ENCODE peak calls at places on chromosomes 7 and 10, in five cellular contexts. R is left lobe of liver; U is activated naive CD4-positive, alpha-beta T cell treated with Interleukin-2 at 50 U/mL for 16 hours; K is T follicular helper cell; S is CD4-positive, alpha-beta memory T cell. X is an unnamed sample.

GRCh38 chr10:132612571-132613504 is 75.3 kb downstream of the INPP5A start:
- DNase-seq in R (peak), U (no peak), K (no peak), S (no peak), X (no peak)

GRCh38 chr7:133709036-133709880 is 417.9 kb upstream of the LRGUK start:
- DNase-seq in R (no peak), U (no peak), K (no peak), S (no peak), X (no peak)

GRCh38 chr10:114544045-114544659 is 113.9 kb downstream of the ABLIM1 start:
- DNase-seq in R (no peak), U (peak), K (peak), S (peak), X (no peak)

GRCh38 chr10:28668363-28669226 is 8.7 kb upstream of the BAMBI start:
- DNase-seq in R (peak), U (peak), K (peak), S (no peak), X (peak)

GRCh38 chr10:73501651-73502050 is 5.8 kb upstream of the PPP3CB start:
- DNase-seq in R (no peak), U (no peak), K (no peak), S (no peak), X (no peak)

GRCh38 chr10:90849956-90850749 is 7.7 kb downstream of the HTR7 start:
- DNase-seq in R (no peak), U (no peak), K (no peak), S (no peak), X (no peak)

GRCh38 chr7:71157757-71158156 is 25.8 kb downstream of the GALNT17 start:
- DNase-seq in R (no peak), U (no peak), K (no peak), S (no peak), X (no peak)

GRCh38 chr10:125940515-125940914 is 44.2 kb downstream of the FANK1 start:
- DNase-seq in R (no peak), U (no peak), K (no peak), S (no peak), X (no peak)

GRCh38 chr7:110673148-110673547 is 417.8 kb upstream of the LRRN3 start:
- DNase-seq in R (no peak), U (no peak), K (no peak), S (no peak), X (no peak)

GRCh38 chr7:158631574-158632195 is 44.1 kb upstream of the PTPRN2 start:
- DNase-seq in R (peak), U (no peak), K (no peak), S (no peak), X (no peak)

GRCh38 chr10:26733750-26734568 is 36.5 kb downstream of the PDSS1 start:
- DNase-seq in R (peak), U (no peak), K (no peak), S (no peak), X (no peak)

GRCh38 chr7:7672545-7673239 is 32.1 kb downstream of the UMAD1 start:
- DNase-seq in R (no peak), U (no peak), K (no peak), S (no peak), X (no peak)

GRCh38 chr7:71824356-71824755 is 587.8 kb downstream of the CALN1 start:
- DNase-seq in R (no peak), U (no peak), K (no peak), S (no peak), X (no peak)

GRCh38 chr10:5862360-5862929 is 27.2 kb downstream of the ANKRD16 start:
- DNase-seq in R (no peak), U (no peak), K (no peak), S (no peak), X (no peak)

GRCh38 chr7:103797647-103798307 is 191.7 kb downstream of the RELN start:
- DNase-seq in R (no peak), U (no peak), K (no peak), S (no peak), X (no peak)

GRCh38 chr10:47357131-47357582 is 9.0 kb downstream of the RBP3 start:
- DNase-seq in R (no peak), U (no peak), K (no peak), S (no peak), X (no peak)

GRCh38 chr10:52903397-52903938 is 130.9 kb upstream of the MBL2 start:
- DNase-seq in R (no peak), U (no peak), K (no peak), S (no peak), X (no peak)

GRCh38 chr7:13822678-13823077 is 166.8 kb downstream of the ETV1 start:
- DNase-seq in R (no peak), U (no peak), K (no peak), S (no peak), X (no peak)

GRCh38 chr10:128268015-128268722 is 141.9 kb upstream of the MKI67 start:
- DNase-seq in R (no peak), U (no peak), K (no peak), S (no peak), X (no peak)

GRCh38 chr7:269721-270120 is 20.2 kb upstream of the FOXL3 start:
- DNase-seq in R (no peak), U (no peak), K (no peak), S (no peak), X (no peak)

GRCh38 chr10:122853665-122854313 is 8.1 kb upstream of the CUZD1 start:
- DNase-seq in R (no peak), U (no peak), K (no peak), S (no peak), X (no peak)

GRCh38 chr7:27295236-27295635 is 52.6 kb downstream of the EVX1 start:
- DNase-seq in R (no peak), U (no peak), K (no peak), S (no peak), X (no peak)

GRCh38 chr7:89623018-89623672 is 531.1 kb upstream of the STEAP1 start:
- DNase-seq in R (no peak), U (no peak), K (no peak), S (peak), X (no peak)

GRCh38 chr10:107924458-107924857 is 760.0 kb upstream of the SORCS1 start:
- DNase-seq in R (no peak), U (no peak), K (no peak), S (no peak), X (no peak)

GRCh38 chr7:13258386-13258785 is 571.0 kb downstream of the ARL4A start:
- DNase-seq in R (no peak), U (no peak), K (no peak), S (no peak), X (no peak)

GRCh38 chr10:75244487-75245353 is 9.0 kb upstream of the COMTD1 start:
- DNase-seq in R (peak), U (no peak), K (no peak), S (no peak), X (no peak)

GRCh38 chr7:18125536-18125935 is 97.9 kb upstream of the PRPS1L1 start:
- DNase-seq in R (no peak), U (no peak), K (no peak), S (no peak), X (no peak)

GRCh38 chr7:78127009-78127408 is 328.4 kb downstream of the PHTF2 start:
- DNase-seq in R (no peak), U (no peak), K (no peak), S (no peak), X (no peak)

GRCh38 chr10:129096340-129096984 is 370.6 kb upstream of the MGMT start:
- DNase-seq in R (peak), U (no peak), K (no peak), S (no peak), X (no peak)

GRCh38 chr10:10092581-10092980 is 925.1 kb upstream of the CELF2 start:
- DNase-seq in R (no peak), U (no peak), K (no peak), S (no peak), X (no peak)

GRCh38 chr7:99314504-99314903 is 11.2 kb upstream of the ARPC1A start:
- DNase-seq in R (no peak), U (peak), K (no peak), S (no peak), X (no peak)

GRCh38 chr10:58554316-58554715 is 41.6 kb downstream of the BICC1 start:
- DNase-seq in R (no peak), U (no peak), K (no peak), S (no peak), X (no peak)

GRCh38 chr10:98149858-98150257 is 15.4 kb downstream of the R3HCC1L start:
- DNase-seq in R (no peak), U (no peak), K (no peak), S (no peak), X (no peak)

GRCh38 chr10:4263281-4263921 is 478.4 kb upstream of the KLF6 start:
- DNase-seq in R (peak), U (no peak), K (no peak), S (no peak), X (no peak)

GRCh38 chr7:97461596-97461995 is 270.3 kb upstream of the TAC1 start:
- DNase-seq in R (no peak), U (no peak), K (no peak), S (no peak), X (no peak)

GRCh38 chr10:4943821-4944220 is 19.4 kb upstream of the AKR1C1 start:
- DNase-seq in R (no peak), U (no peak), K (no peak), S (no peak), X (no peak)

GRCh38 chr10:100718197-100718742 is 27.1 kb upstream of the PAX2 start:
- DNase-seq in R (no peak), U (no peak), K (no peak), S (no peak), X (no peak)

GRCh38 chr10:48613015-48613414 is 8.1 kb upstream of the ARHGAP22 start:
- DNase-seq in R (peak), U (no peak), K (no peak), S (no peak), X (no peak)

GRCh38 chr10:102813734-102814455 is 23.3 kb downstream of the CYP17A1 start:
- DNase-seq in R (peak), U (no peak), K (no peak), S (no peak), X (no peak)